ENCODE peak calls at places on chromosomes 13 and 19, in four cellular contexts. X is right atrium auricular region, E is transverse colon, M is endodermal cell. Y is an unnamed sample. For H3K4me1 and H3K9me3, the result is how much of the 10 kb centered on the place peaks cover.

GRCh38 chr13:94595006-94595942 is 678 bp downstream of the TGDS start:
- DNase-seq in X (no peak), E (peak), M (peak), Y (no peak)

GRCh38 chr19:35767288-35768081 is 7.9 kb upstream of the ARHGAP33 start:
- DNase-seq in X (no peak), E (no peak), M (peak), Y (no peak)

GRCh38 chr19:46944918-46945628 is 74.6 kb upstream of the NPAS1 start:
- DNase-seq in X (peak), E (peak), M (peak), Y (peak)

GRCh38 chr13:73876323-73876722 is 257.9 kb downstream of the KLF12 start:
- DNase-seq in X (no peak), E (no peak), M (no peak), Y (no peak)

GRCh38 chr19:11446652-11447301 is 11.3 kb downstream of the PRKCSH start:
- DNase-seq in X (no peak), E (peak), M (peak), Y (peak)

GRCh38 chr19:13483215-13483614 is 23.1 kb downstream of the CACNA1A start:
- DNase-seq in X (no peak), E (no peak), M (no peak), Y (no peak)

GRCh38 chr13:66780814-66781213 is 449.3 kb downstream of the PCDH9 start:
- DNase-seq in X (no peak), E (no peak), M (no peak), Y (no peak)

GRCh38 chr13:27259831-27260230 is 8.5 kb downstream of the RPL21 start:
- DNase-seq in X (no peak), E (no peak), M (no peak), Y (no peak)

GRCh38 chr19:23328211-23328610 is 67.1 kb downstream of the ZNF91 start:
- DNase-seq in X (no peak), E (no peak), M (no peak), Y (no peak)

GRCh38 chr13:48153186-48153585 is 58.3 kb upstream of the MED4 start:
- DNase-seq in X (no peak), E (no peak), M (no peak), Y (no peak)
- H3K4me1 ChIP-seq in X (under half), E (under half), M (under half), Y (under half)

GRCh38 chr19:16369664-16370576 is 45.3 kb downstream of the KLF2 start:
- DNase-seq in X (no peak), E (no peak), M (no peak), Y (no peak)
- H3K27ac ChIP-seq in X (no peak), E (no peak), M (no peak), Y (peak)

DNA sequence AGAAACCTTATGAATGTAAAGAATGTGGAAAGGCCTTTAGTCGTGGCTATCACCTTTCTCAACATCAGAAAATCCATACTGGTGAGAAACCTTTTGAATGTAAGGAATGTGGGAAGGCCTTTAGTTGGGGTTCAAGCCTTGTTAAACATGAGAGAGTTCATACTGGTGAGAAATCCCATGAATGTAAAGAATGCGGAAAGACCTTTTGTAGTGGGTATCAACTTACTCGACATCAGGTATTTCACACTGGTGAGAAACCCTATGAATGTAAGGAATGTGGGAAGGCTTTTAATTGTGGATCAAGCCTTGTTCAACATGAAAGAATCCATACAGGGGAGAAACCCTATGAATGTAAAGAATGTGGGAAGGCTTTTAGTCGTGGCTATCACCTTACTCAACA is 20.8 kb downstream of the ZNF283 start:
- DNase-seq in X (no peak), E (no peak), M (no peak), Y (no peak)
- H3K9me3 ChIP-seq in X (half or more), E (half or more), M (half or more), Y (half or more)

GRCh38 chr19:1266116-1266817 is 2.9 kb upstream of the CIRBP start:
- DNase-seq in X (peak), E (peak), M (peak), Y (peak)

GRCh38 chr19:1267441-1268391 is 1.4 kb upstream of the CIRBP start:
- DNase-seq in X (no peak), E (no peak), M (peak), Y (peak)

GRCh38 chr19:1265611-1266115 is 3.5 kb upstream of the CIRBP start:
- DNase-seq in X (peak), E (peak), M (no peak), Y (peak)

GRCh38 chr19:1268392-1269064 is 604 bp upstream of the CIRBP start:
- DNase-seq in X (no peak), E (no peak), M (no peak), Y (peak)

GRCh38 chr19:1266818-1267440 is 2.2 kb upstream of the CIRBP start:
- DNase-seq in X (no peak), E (peak), M (peak), Y (peak)
- H3K4me1 ChIP-seq in X (under half), E (half or more), M (under half), Y (half or more)

DNA sequence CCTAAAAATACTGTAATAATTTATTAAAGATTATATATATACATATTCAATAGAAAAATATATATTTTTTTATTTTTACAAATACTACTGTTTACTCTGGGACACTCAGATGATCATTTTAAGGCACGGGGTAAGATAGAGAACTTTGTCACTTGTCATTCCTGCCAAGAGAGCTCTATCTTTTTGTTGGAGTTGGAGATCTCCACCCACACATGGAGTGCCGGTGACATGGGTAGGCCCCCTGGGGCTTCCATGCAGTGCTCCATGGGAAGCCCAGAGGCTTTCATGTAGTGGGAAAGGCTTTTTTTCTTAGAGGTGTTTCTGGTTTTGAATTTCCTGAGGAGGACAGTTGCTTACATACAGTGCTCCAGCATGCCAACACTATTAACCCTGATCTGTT is 81.4 kb downstream of the LMO7 start:
- DNase-seq in X (no peak), E (no peak), M (no peak), Y (no peak)
- H3K27ac ChIP-seq in X (no peak), E (no peak), M (no peak), Y (no peak)

DNA sequence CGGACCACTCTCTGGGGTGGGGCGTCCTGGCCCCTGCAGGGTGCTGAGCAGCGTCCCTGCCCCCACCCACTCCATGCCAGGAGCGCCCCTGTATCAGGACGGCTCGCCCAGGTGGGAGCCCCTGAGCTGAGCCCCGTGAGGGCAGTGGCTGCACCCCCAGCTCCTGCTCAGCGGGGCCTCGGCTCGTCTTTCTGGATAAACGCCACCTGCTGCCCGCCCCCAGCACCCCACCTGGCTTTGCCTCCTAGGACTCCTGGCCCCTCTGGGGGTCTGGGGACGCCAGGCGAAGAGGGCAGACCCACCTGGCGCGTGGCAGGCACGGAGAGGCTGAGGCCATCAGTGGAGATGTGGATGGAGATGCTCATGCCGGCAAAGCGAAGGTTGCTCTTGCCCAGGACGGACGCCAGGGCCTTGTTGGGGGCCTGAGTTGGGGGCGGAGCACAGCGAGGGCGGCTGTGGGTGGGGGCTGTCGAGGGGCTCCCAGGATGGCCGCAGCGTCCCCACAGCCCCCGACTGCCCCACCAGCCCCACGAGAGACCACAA is 22.3 kb downstream of the SHC2 start:
- DNase-seq in X (no peak), E (no peak), M (no peak), Y (no peak)
- H3K9me3 ChIP-seq in X (under half), E (under half), M (under half), Y (under half)

GRCh38 chr19:28511655-28512054 is 701.3 kb downstream of the UQCRFS1 start:
- DNase-seq in X (no peak), E (no peak), M (no peak), Y (no peak)
- H3K4me1 ChIP-seq in X (under half), E (under half), M (under half), Y (under half)

DNA sequence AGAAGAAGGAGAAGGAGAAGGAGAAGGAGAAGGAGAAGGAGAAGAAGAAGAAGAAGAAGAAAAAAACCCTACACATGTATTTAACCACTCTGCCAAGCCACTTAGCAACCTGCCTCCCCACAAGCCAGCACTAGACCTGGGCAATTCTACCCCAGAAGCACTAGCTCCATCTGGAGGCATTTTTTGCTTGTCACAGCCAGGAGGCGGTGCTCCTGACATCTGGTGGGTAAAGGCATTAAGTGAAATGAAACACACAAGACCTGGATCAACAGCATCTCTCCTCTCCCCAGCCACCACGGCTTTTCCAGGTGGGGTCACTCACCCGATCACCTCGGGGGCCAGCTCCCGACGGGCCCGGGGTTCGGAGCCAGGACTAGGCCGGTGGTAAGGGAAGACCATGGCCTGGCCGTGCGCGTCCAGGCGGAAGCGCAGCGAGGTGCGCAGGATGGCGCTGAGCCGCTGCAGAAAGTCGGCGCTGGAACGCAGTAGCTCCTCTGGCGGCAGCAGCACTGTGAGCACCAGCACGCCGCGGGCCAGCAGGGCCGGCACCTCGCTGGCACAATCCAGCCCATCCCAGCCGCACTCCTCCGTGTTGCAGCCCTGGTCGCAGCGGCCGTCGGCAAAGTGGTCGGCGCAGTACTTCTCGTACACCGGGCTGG is 26.9 kb downstream of the NOTCH3 start:
- DNase-seq in X (no peak), E (no peak), M (no peak), Y (no peak)
- H3K27ac ChIP-seq in X (no peak), E (no peak), M (no peak), Y (no peak)

DNA sequence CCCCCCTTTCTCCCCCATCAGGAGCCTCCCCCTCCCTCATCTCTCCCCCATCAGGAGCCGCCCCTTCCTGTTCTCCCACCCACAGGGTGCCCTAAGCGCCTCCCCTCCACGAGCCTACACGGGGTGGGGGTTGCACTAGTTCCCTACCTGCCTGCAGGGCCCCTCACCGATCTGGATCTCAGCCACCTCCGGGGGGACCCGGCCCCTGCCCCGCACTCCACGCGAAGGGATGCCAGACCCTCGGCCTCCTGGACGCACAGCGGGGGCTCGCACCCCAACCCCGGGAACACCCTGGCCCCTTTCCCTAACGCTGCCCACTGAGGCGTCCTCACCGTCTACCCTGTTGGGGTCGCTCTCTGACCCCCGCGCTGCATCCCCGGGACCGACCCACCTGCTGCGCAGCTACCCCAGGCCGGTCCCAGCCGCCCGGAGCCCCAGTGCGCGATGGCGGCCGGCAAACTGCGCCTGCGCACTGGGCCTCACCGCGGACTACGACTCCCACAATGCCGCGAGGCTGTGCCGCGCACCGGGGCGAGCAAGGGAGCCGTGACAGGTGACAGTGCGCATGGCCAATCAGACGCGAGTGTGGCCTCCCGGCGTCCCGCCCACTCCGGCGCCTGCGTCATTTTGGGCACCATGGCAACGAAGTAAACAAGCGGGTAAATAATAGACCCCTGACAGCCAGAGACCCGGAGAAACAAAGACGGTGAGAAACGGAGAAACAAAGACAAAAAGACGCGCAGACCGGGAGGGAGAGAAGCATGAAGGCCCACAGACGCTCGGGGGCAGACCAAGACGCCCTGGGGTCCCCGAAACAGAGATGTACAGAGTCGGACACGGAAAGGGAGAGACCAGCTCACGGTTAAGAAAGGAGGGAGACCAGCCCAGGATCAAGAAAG is at the start of gene ZSCAN18:
- DNase-seq in X (peak), E (peak), M (peak), Y (peak)
- H3K9me3 ChIP-seq in X (under half), E (under half), M (half or more), Y (under half)

Y was measured in uterus.